ENCODE peak calls at places on chromosomes 1 and 21, in five cellular contexts. L, V, D, Q and N are unnamed samples. For H3K4me1, the result is how much of the 10 kb centered on the place peaks cover.

GRCh38 chr1:162847839-162848453 is 13.0 kb downstream of the CCDC190 start:
- DNase-seq in Q (peak), L (peak), D (peak), V (peak), N (no peak)

GRCh38 chr1:154975409-154976205 is 1.1 kb downstream of the CKS1B start:
- DNase-seq in D (peak), V (no peak), Q (peak), L (peak), N (peak)

GRCh38 chr1:55039342-55040082 is at the start of gene PCSK9:
- DNase-seq in Q (no peak), V (peak), D (no peak), L (no peak), N (peak)

GRCh38 chr1:145961109-145961424 is 3.2 kb upstream of the LIX1L start:
- DNase-seq in L (no peak), D (no peak), Q (no peak), V (no peak), N (no peak)

GRCh38 chr1:168613689-168614655 is 37.6 kb downstream of the XCL1 start:
- DNase-seq in D (no peak), L (no peak), V (no peak), Q (no peak), N (no peak)

GRCh38 chr1:243434594-243434993 is 178.8 kb downstream of the SDCCAG8 start:
- DNase-seq in D (no peak), L (no peak), Q (no peak), V (no peak), N (no peak)

GRCh38 chr1:66758247-66758755 is 6.0 kb downstream of the DYNLT5 start:
- DNase-seq in D (no peak), L (no peak), Q (no peak), V (no peak), N (no peak)

GRCh38 chr1:109782514-109782913 is 18.8 kb upstream of the EPS8L3 start:
- DNase-seq in L (peak), Q (no peak), D (no peak), V (no peak), N (no peak)

GRCh38 chr21:32653326-32653901 is 41.2 kb upstream of the CFAP298 start:
- DNase-seq in Q (no peak), L (no peak), V (peak), D (no peak), N (no peak)

DNA sequence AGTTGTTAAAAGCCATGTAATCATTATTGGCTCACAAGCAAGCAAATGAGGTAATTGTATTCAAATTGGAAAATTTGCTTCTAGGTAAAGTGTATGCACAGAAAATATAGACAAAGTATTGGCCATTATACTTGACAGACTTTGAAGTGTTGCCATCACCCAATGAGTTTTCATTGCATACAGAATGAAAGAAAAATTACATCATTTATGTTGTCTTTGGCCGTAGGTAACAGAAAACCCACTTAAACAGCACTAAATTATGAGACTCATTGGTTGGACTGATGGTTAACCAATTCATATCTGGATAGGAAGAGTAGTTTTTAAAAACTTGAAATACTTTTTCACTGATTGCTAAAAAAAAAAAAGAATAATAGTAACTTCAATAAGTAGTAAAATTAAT is 299.3 kb downstream of the USP25 start:
- DNase-seq in D (no peak), L (no peak), V (no peak), Q (no peak), N (no peak)
- TF ChIP-seq POLR2AphosphoS5 in D (no peak), L (no peak), V (no peak), Q (no peak), N (no peak)

GRCh38 chr1:61259379-61260148 is 177.2 kb downstream of the NFIA start:
- DNase-seq in V (no peak), Q (no peak), D (no peak), L (no peak), N (no peak)

GRCh38 chr1:61255324-61255703 is 173.0 kb downstream of the NFIA start:
- DNase-seq in Q (no peak), L (no peak), D (no peak), V (no peak), N (no peak)

GRCh38 chr1:61253059-61253735 is 170.8 kb downstream of the NFIA start:
- DNase-seq in D (peak), L (no peak), V (no peak), Q (peak), N (no peak)

GRCh38 chr1:61254629-61255323 is 172.4 kb downstream of the NFIA start:
- DNase-seq in L (no peak), V (no peak), D (no peak), Q (peak), N (no peak)

DNA sequence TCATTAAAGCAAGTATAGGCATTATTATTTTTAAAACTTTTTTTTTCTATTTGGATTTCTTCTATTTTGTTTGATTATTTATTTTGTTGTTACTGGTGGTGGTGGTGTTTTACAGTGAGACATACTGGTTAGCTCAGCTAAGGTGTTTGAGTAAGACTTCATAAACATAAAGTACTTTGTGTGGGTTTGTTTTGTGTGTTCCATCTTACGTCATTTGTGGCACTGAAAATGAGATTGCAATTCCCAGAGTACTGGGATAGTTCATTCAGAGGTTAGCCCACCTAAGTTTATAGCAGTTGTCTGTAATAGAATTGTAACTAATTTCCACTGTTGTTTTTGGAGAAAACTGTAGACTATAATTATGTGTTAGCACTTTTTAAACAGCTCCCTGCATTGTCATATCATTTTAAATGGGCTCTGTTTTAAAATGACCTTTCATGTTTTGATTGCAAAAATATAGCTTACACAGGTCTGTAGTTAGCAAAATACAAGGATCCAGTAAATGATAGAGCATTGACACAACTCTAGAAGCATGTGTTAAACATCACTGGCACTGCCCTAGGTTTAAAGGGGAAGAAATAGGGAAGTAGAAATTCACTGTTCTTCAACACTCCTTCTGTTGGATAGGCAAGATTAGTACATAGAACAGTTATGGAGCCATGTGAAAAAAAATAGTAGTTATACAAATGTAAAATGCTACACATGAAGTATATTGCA is 171.7 kb downstream of the NFIA start:
- DNase-seq in V (no peak), D (no peak), L (no peak), Q (no peak), N (no peak)
- H3K4me1 ChIP-seq in V (under half), D (under half), L (under half), Q (under half), N (under half)

GRCh38 chr1:226940806-226941067 is 643 bp downstream of the COQ8A start:
- DNase-seq in D (no peak), Q (no peak), V (no peak), L (no peak), N (no peak)

GRCh38 chr1:226942392-226942791 is 2.3 kb downstream of the COQ8A start:
- DNase-seq in V (no peak), Q (no peak), D (no peak), L (no peak), N (no peak)

GRCh38 chr1:226945106-226945857 is 5.2 kb downstream of the COQ8A start:
- DNase-seq in V (no peak), L (no peak), D (peak), Q (peak), N (peak)

GRCh38 chr1:226943927-226944326 is 3.8 kb downstream of the COQ8A start:
- DNase-seq in V (no peak), L (no peak), D (no peak), Q (no peak), N (no peak)

GRCh38 chr1:226943156-226943555 is 3.1 kb downstream of the COQ8A start:
- DNase-seq in V (no peak), L (no peak), D (no peak), Q (no peak), N (no peak)
- H3K4me3 ChIP-seq in V (no peak), L (no peak), D (no peak), Q (no peak), N (no peak)

DNA sequence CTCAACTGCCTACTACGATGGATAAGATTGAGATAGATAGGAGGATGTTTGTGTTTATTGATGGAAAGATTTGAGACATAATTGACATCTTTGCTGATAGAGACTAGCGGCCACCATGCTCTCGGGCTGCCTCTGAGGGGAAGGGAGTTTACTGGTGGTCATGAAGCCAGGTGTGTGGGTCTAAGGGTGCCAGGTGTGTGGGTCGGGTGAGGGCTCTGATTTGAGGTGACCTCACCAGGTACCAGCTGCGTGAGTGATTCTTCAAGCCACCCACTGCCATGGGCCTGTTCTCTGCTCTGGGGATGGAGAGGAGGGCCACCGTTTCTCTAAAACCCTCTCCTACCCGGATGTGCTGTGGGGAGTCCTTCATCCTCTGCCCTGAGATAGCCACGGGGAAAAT is 3.1 kb downstream of the UBASH3A start:
- DNase-seq in L (no peak), V (no peak), D (no peak), Q (no peak), N (no peak)
- TF ChIP-seq POLR2AphosphoS5 in L (no peak), V (no peak), D (no peak), Q (no peak), N (no peak)

GRCh38 chr1:208184993-208185703 is 59.0 kb downstream of the PLXNA2 start:
- DNase-seq in V (no peak), D (no peak), Q (no peak), L (no peak), N (no peak)
- H3K4me1 ChIP-seq in V (under half), D (half or more), Q (under half), L (under half), N (half or more)

GRCh38 chr21:20996421-20997307 is 1.5 kb upstream of the NCAM2 start:
- DNase-seq in Q (no peak), L (no peak), D (no peak), V (no peak), N (peak)
- H3K4me3 ChIP-seq in Q (no peak), L (no peak), D (peak), V (no peak), N (peak)

DNA sequence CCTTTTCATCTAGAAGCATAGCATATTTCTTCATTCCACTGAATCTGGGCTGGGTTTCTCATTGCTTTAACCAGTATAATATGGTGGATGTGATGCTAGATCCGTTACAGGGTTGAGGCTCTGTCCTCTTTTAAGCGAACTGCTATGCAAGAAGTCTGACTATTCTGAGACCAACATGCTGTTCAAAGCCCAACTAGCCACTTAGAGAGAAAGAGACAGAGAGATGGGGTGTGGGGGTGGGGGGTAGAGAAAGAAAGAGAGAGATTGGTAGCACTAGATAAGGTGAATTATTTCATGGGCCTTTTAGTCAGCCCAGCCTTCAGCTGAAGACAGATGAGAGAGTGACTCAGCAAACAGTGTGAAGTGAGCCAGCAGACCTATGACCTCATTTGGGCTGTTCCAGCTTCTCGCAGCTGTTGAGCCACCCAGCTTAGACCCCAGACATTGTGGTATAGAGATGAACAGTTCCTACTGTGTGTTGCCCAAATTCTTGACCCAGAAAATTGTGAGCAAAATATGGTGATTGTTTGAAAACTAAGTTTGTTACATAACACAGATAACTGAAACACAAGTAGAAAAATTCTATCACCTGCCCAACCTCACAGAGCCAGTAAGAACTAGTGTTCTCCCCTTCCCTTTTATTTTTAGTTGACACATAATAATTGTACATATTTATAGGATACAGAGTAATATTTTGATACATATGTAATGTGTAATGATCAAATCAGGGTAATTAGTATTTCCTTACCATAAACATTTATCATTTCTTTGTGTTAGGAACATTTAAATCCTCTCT is 40.7 kb upstream of the PRKACB start:
- DNase-seq in Q (no peak), D (no peak), L (no peak), V (peak), N (no peak)
- TF ChIP-seq POLR2AphosphoS5 in Q (no peak), D (no peak), L (no peak), V (no peak), N (no peak)

GRCh38 chr1:8892026-8892425 is 13.5 kb upstream of the ENO1 start:
- DNase-seq in D (no peak), V (no peak), L (no peak), Q (no peak), N (no peak)
- H3K4me1 ChIP-seq in D (under half), V (under half), L (under half), Q (under half), N (under half)